ENCODE peak calls at places on chromosomes 11 and 22, in six cellular contexts. One of them, this sample, is unnamed.

GRCh38 chr11:95262994-95263764 is 32.2 kb upstream of the SESN3 start:
- DNase-seq in adrenal gland: no peak
- DNase-seq in uterus: no peak
- DNase-seq in A549: no peak
- DNase-seq in stomach: no peak
- DNase-seq in suprapubic skin: no peak
- DNase-seq in this sample: no peak

GRCh38 chr22:49460662-49461371 is 366.9 kb downstream of the BRD1 start:
- DNase-seq in adrenal gland: no peak
- DNase-seq in uterus: no peak
- DNase-seq in A549: no peak
- DNase-seq in stomach: no peak
- DNase-seq in suprapubic skin: no peak
- DNase-seq in this sample: no peak

GRCh38 chr11:70502677-70503076 is 104.3 kb downstream of the CTTN start:
- DNase-seq in adrenal gland: no peak
- DNase-seq in uterus: no peak
- DNase-seq in A549: no peak
- DNase-seq in stomach: no peak
- DNase-seq in suprapubic skin: no peak
- DNase-seq in this sample: no peak

GRCh38 chr11:69101100-69101791 is 52.5 kb downstream of the TPCN2 start:
- DNase-seq in adrenal gland: peak
- DNase-seq in uterus: peak
- DNase-seq in A549: peak
- DNase-seq in stomach: peak
- DNase-seq in suprapubic skin: peak
- DNase-seq in this sample: peak

GRCh38 chr11:862028-862703 is 19.5 kb downstream of the TSPAN4 start:
- DNase-seq in adrenal gland: peak
- DNase-seq in uterus: peak
- DNase-seq in A549: no peak
- DNase-seq in stomach: peak
- DNase-seq in suprapubic skin: no peak
- DNase-seq in this sample: peak

GRCh38 chr11:101863361-101863760 is 51.4 kb upstream of the CEP126 start:
- DNase-seq in adrenal gland: no peak
- DNase-seq in uterus: no peak
- DNase-seq in A549: no peak
- DNase-seq in stomach: no peak
- DNase-seq in suprapubic skin: no peak
- DNase-seq in this sample: no peak

GRCh38 chr11:114154271-114155047 is 94.9 kb downstream of the ZBTB16 start:
- DNase-seq in adrenal gland: no peak
- DNase-seq in uterus: no peak
- DNase-seq in A549: no peak
- DNase-seq in stomach: no peak
- DNase-seq in suprapubic skin: no peak
- DNase-seq in this sample: peak

GRCh38 chr22:44838316-44839016 is 86.1 kb downstream of the ARHGAP8 start:
- DNase-seq in adrenal gland: no peak
- DNase-seq in uterus: no peak
- DNase-seq in A549: no peak
- DNase-seq in stomach: no peak
- DNase-seq in suprapubic skin: no peak
- DNase-seq in this sample: no peak

GRCh38 chr11:57458060-57458409 is 2.3 kb upstream of the RTN4RL2 start:
- DNase-seq in adrenal gland: no peak
- DNase-seq in uterus: no peak
- DNase-seq in A549: peak
- DNase-seq in stomach: no peak
- DNase-seq in suprapubic skin: no peak
- DNase-seq in this sample: peak

GRCh38 chr11:108224908-108225786 is 2.3 kb downstream of the ATM start:
- DNase-seq in adrenal gland: no peak
- DNase-seq in uterus: no peak
- DNase-seq in A549: no peak
- DNase-seq in stomach: no peak
- DNase-seq in suprapubic skin: no peak
- DNase-seq in this sample: peak

GRCh38 chr11:18495268-18495667 is 31.5 kb downstream of the TSG101 start:
- DNase-seq in adrenal gland: no peak
- DNase-seq in uterus: no peak
- DNase-seq in A549: no peak
- DNase-seq in stomach: no peak
- DNase-seq in suprapubic skin: no peak
- DNase-seq in this sample: no peak

GRCh38 chr11:128212324-128212723 is 375.0 kb downstream of the ETS1 start:
- DNase-seq in adrenal gland: no peak
- DNase-seq in uterus: no peak
- DNase-seq in A549: no peak
- DNase-seq in stomach: no peak
- DNase-seq in suprapubic skin: no peak
- DNase-seq in this sample: no peak

GRCh38 chr11:35553831-35554230 is 28.4 kb upstream of the PAMR1 start:
- DNase-seq in adrenal gland: no peak
- DNase-seq in uterus: no peak
- DNase-seq in A549: peak
- DNase-seq in stomach: no peak
- DNase-seq in suprapubic skin: no peak
- DNase-seq in this sample: no peak

GRCh38 chr11:17014321-17014773 is at the start of gene PLEKHA7:
- DNase-seq in adrenal gland: no peak
- DNase-seq in uterus: no peak
- DNase-seq in A549: peak
- DNase-seq in stomach: peak
- DNase-seq in suprapubic skin: no peak
- DNase-seq in this sample: no peak

GRCh38 chr11:17010851-17011420 is 3.3 kb downstream of the PLEKHA7 start:
- DNase-seq in adrenal gland: no peak
- DNase-seq in uterus: no peak
- DNase-seq in A549: no peak
- DNase-seq in stomach: no peak
- DNase-seq in suprapubic skin: no peak
- DNase-seq in this sample: no peak

GRCh38 chr11:17013548-17014320 is 480 bp downstream of the PLEKHA7 start:
- DNase-seq in adrenal gland: no peak
- DNase-seq in uterus: no peak
- DNase-seq in A549: no peak
- DNase-seq in stomach: peak
- DNase-seq in suprapubic skin: no peak
- DNase-seq in this sample: no peak

GRCh38 chr11:17012179-17012578 is 2.0 kb downstream of the PLEKHA7 start:
- DNase-seq in adrenal gland: no peak
- DNase-seq in uterus: no peak
- DNase-seq in A549: no peak
- DNase-seq in stomach: no peak
- DNase-seq in suprapubic skin: no peak
- DNase-seq in this sample: no peak

GRCh38 chr11:17012712-17013547 is 1.3 kb downstream of the PLEKHA7 start:
- DNase-seq in adrenal gland: no peak
- DNase-seq in uterus: no peak
- DNase-seq in A549: peak
- DNase-seq in stomach: peak
- DNase-seq in suprapubic skin: no peak
- DNase-seq in this sample: no peak
- TF ChIP-seq POLR2A in adrenal gland: no peak
- TF ChIP-seq POLR2A in uterus: peak
- TF ChIP-seq POLR2A in A549: no peak
- TF ChIP-seq POLR2A in stomach: no peak
- TF ChIP-seq POLR2A in suprapubic skin: no peak
- TF ChIP-seq POLR2A in this sample: no peak

DNA sequence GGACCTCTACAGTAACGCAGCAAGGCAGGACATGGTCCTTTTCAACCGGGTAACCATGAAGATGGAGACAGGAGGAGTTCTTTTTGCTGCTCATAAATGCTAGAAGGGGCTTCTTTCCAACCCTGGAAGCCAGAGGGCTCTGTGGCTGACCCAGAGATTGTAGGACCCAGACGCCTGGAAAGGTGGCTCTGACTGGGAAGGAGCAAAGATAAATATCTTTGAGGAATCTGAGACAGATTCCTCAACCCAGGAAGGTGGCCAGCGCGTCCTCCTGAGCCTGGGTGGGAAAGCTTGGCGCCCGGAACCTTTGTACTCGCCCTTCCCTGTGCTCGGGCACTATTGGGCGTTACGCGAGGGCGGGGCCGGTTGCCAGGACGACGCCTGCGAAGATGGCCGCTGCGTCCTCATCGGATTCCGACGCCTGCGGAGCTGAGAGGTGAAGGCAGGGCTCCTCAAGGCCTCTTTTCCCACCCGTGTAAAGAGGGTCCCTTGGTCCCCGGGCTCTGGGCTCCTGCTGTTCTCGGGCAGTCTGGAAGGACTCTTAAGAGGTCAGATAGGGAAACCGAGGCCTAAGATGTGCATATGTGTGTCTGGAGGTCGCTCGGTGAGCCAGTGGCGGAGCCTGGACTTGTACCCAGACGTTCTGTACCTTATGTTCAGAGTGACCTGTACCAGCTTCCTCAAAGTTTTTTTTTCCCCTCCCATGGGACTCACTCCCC is at the start of gene BBS1:
- DNase-seq in adrenal gland: peak
- DNase-seq in uterus: peak
- DNase-seq in A549: peak
- DNase-seq in stomach: peak
- DNase-seq in suprapubic skin: peak
- DNase-seq in this sample: peak
- TF ChIP-seq POLR2A in adrenal gland: no peak
- TF ChIP-seq POLR2A in uterus: peak
- TF ChIP-seq POLR2A in A549: peak
- TF ChIP-seq POLR2A in stomach: no peak
- TF ChIP-seq POLR2A in suprapubic skin: no peak
- TF ChIP-seq POLR2A in this sample: peak

GRCh38 chr11:11390068-11390775 is 37.2 kb upstream of the CSNK2A3 start:
- DNase-seq in adrenal gland: no peak
- DNase-seq in uterus: no peak
- DNase-seq in A549: no peak
- DNase-seq in stomach: no peak
- DNase-seq in suprapubic skin: no peak
- DNase-seq in this sample: no peak
- TF ChIP-seq POLR2A in adrenal gland: no peak
- TF ChIP-seq POLR2A in uterus: no peak
- TF ChIP-seq POLR2A in A549: no peak
- TF ChIP-seq POLR2A in stomach: no peak
- TF ChIP-seq POLR2A in suprapubic skin: no peak
- TF ChIP-seq POLR2A in this sample: no peak

GRCh38 chr22:37663521-37664140 is 5.1 kb downstream of the PDXP start:
- DNase-seq in adrenal gland: no peak
- DNase-seq in uterus: no peak
- DNase-seq in A549: no peak
- DNase-seq in stomach: no peak
- DNase-seq in suprapubic skin: no peak
- DNase-seq in this sample: no peak

GRCh38 chr22:37660709-37661045 is 2.2 kb downstream of the PDXP start:
- DNase-seq in adrenal gland: no peak
- DNase-seq in uterus: no peak
- DNase-seq in A549: no peak
- DNase-seq in stomach: no peak
- DNase-seq in suprapubic skin: no peak
- DNase-seq in this sample: no peak

GRCh38 chr22:37659897-37660708 is 1.6 kb downstream of the PDXP start:
- DNase-seq in adrenal gland: no peak
- DNase-seq in uterus: no peak
- DNase-seq in A549: no peak
- DNase-seq in stomach: no peak
- DNase-seq in suprapubic skin: no peak
- DNase-seq in this sample: peak

GRCh38 chr22:37661160-37661924 is 2.8 kb downstream of the PDXP start:
- DNase-seq in adrenal gland: peak
- DNase-seq in uterus: no peak
- DNase-seq in A549: no peak
- DNase-seq in stomach: no peak
- DNase-seq in suprapubic skin: no peak
- DNase-seq in this sample: peak

DNA sequence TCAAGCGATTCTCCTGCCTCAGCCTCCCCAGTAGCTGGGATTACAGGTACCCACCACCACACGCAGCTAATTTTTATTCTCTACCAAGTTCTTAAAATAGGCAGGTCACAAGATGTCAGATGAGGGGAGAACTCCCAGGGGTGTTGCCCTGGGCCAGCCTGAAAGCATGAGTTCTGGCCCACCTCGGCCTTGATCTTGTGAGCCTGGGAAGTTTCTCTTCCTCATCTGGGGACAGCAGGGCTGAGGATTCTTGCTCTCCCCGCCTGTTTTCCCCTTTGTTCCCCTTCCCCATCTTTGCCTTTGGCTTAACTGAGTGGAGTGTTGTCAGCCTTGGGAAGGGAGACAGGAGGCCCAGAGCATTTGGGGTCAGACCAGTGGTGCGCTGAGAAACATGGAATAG is 3.5 kb downstream of the PDXP start:
- DNase-seq in adrenal gland: no peak
- DNase-seq in uterus: no peak
- DNase-seq in A549: no peak
- DNase-seq in stomach: no peak
- DNase-seq in suprapubic skin: no peak
- DNase-seq in this sample: no peak
- TF ChIP-seq POLR2A in adrenal gland: no peak
- TF ChIP-seq POLR2A in uterus: no peak
- TF ChIP-seq POLR2A in A549: no peak
- TF ChIP-seq POLR2A in stomach: no peak
- TF ChIP-seq POLR2A in suprapubic skin: no peak
- TF ChIP-seq POLR2A in this sample: no peak

DNA sequence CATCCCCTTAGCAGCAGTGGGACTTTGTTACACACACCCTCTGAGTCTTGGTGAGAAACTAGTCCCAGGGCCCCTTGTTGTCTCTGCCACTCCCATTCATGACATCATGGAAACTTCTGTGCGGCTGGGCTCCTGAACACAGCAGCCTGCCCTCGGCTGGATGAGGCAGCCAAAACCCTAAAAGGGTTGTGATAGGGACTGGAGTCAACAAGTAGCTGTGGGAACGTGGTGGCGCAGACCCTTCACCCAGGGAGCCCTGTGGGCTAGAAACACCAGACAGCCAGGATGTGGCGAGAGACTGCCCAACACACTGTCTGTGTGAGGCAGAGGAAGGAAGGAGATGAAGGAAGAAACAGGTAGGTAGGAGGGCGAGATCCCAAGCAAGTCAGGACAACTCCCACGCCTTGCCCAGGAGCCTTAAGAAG is 3.9 kb downstream of the CD3D start:
- DNase-seq in adrenal gland: no peak
- DNase-seq in uterus: no peak
- DNase-seq in A549: no peak
- DNase-seq in stomach: peak
- DNase-seq in suprapubic skin: no peak
- DNase-seq in this sample: peak
- TF ChIP-seq POLR2A in adrenal gland: no peak
- TF ChIP-seq POLR2A in uterus: no peak
- TF ChIP-seq POLR2A in A549: no peak
- TF ChIP-seq POLR2A in stomach: no peak
- TF ChIP-seq POLR2A in suprapubic skin: no peak
- TF ChIP-seq POLR2A in this sample: no peak